ENCODE peak calls at places on chromosomes 4 and X, in five cellular contexts. P is GM12878, R is A549, O is endothelial cell of umbilical vein, S is K562. E is an unnamed sample.

GRCh38 chrX:19245711-19246269 is 97.9 kb upstream of the PDHA1 start:
- DNase-seq in P (no peak), R (no peak), O (no peak), S (no peak), E (no peak)

GRCh38 chr4:123941306-123941705 is 544.7 kb downstream of the SPRY1 start:
- DNase-seq in P (no peak), R (no peak), O (no peak), S (no peak), E (no peak)

GRCh38 chr4:52588771-52589591 is 70.1 kb downstream of the USP46 start:
- DNase-seq in P (no peak), R (no peak), O (peak), S (no peak), E (peak)

GRCh38 chr4:79684516-79684915 is 276.5 kb upstream of the GK2 start:
- DNase-seq in P (no peak), R (no peak), O (no peak), S (no peak), E (no peak)

GRCh38 chr4:151783867-151784266 is 23.1 kb upstream of the GATB start:
- DNase-seq in P (no peak), R (no peak), O (no peak), S (no peak), E (no peak)

GRCh38 chr4:55036405-55036804 is 89.0 kb downstream of the KDR start:
- DNase-seq in P (no peak), R (no peak), O (no peak), S (no peak), E (no peak)

GRCh38 chr4:1234296-1234695 is 14.6 kb downstream of the CTBP1 start:
- DNase-seq in P (no peak), R (no peak), O (peak), S (no peak), E (no peak)

GRCh38 chrX:16155586-16155985 is 11.7 kb upstream of the MAGEB17 start:
- DNase-seq in P (no peak), R (no peak), O (no peak), S (no peak), E (no peak)

GRCh38 chr4:95108883-95109421 is 351.2 kb downstream of the BMPR1B start:
- DNase-seq in P (no peak), R (no peak), O (peak), S (no peak), E (no peak)

GRCh38 chrX:8783100-8784098 is 17.8 kb downstream of the FAM9A start:
- DNase-seq in P (no peak), R (peak), O (peak), S (peak), E (peak)

GRCh38 chrX:29561417-29561816 is 653.9 kb upstream of the MAGEB2 start:
- DNase-seq in P (no peak), R (no peak), O (no peak), S (no peak), E (no peak)

GRCh38 chr4:14862881-14863280 is 139.4 kb upstream of the CPEB2 start:
- DNase-seq in P (no peak), R (no peak), O (no peak), S (peak), E (no peak)

GRCh38 chrX:70007946-70008345 is 41.8 kb downstream of the AWAT2 start:
- DNase-seq in P (no peak), R (no peak), O (no peak), S (no peak), E (no peak)

GRCh38 chr4:152776352-152776751 is 3.2 kb downstream of the TIGD4 start:
- DNase-seq in P (no peak), R (no peak), O (peak), S (no peak), E (no peak)

GRCh38 chrX:118049713-118050112 is 66.9 kb downstream of the KLHL13 start:
- DNase-seq in P (no peak), R (no peak), O (no peak), S (no peak), E (peak)

GRCh38 chr4:159238631-159239030 is 135.8 kb downstream of the RAPGEF2 start:
- DNase-seq in P (no peak), R (no peak), O (peak), S (no peak), E (no peak)

GRCh38 chrX:139776614-139777013 is 68.6 kb upstream of the MCF2 start:
- DNase-seq in P (no peak), R (no peak), O (no peak), S (no peak), E (no peak)

GRCh38 chrX:150475466-150475865 is 93.0 kb upstream of the MTM1 start:
- DNase-seq in P (no peak), R (no peak), O (no peak), S (no peak), E (peak)

GRCh38 chrX:151816914-151817313 is 82.4 kb downstream of the CNGA2 start:
- DNase-seq in P (no peak), R (no peak), O (no peak), S (no peak), E (no peak)

GRCh38 chrX:101415180-101416130 is 7.4 kb downstream of the HNRNPH2 start:
- DNase-seq in P (peak), R (peak), O (peak), S (peak), E (peak)

GRCh38 chr4:13302876-13303275 is 181.3 kb downstream of the RAB28 start:
- DNase-seq in P (no peak), R (no peak), O (no peak), S (no peak), E (no peak)

GRCh38 chrX:39492495-39493162 is 605.1 kb downstream of the BCOR start:
- DNase-seq in P (peak), R (no peak), O (no peak), S (peak), E (peak)

GRCh38 chrX:24100713-24101112 is 46.0 kb downstream of the EIF2S3 start:
- DNase-seq in P (no peak), R (no peak), O (peak), S (no peak), E (peak)

GRCh38 chrX:9466115-9466495 is 1.2 kb downstream of the TBL1X start:
- DNase-seq in P (no peak), R (peak), O (peak), S (no peak), E (peak)

GRCh38 chrX:68719904-68720614 is 72.6 kb downstream of the STARD8 start:
- DNase-seq in P (no peak), R (no peak), O (no peak), S (peak), E (peak)

GRCh38 chrX:136202889-136203288 is 48.3 kb downstream of the MAP7D3 start:
- DNase-seq in P (no peak), R (no peak), O (peak), S (no peak), E (no peak)

GRCh38 chr4:122604146-122604545 is 16.7 kb downstream of the IL21 start:
- DNase-seq in P (no peak), R (no peak), O (no peak), S (no peak), E (no peak)

GRCh38 chrX:17413228-17413627 is 38.2 kb downstream of the NHS start:
- DNase-seq in P (no peak), R (no peak), O (no peak), S (no peak), E (no peak)

GRCh38 chr4:42750091-42750490 is 93.2 kb upstream of the ATP8A1 start:
- DNase-seq in P (peak), R (no peak), O (peak), S (no peak), E (peak)

DNA sequence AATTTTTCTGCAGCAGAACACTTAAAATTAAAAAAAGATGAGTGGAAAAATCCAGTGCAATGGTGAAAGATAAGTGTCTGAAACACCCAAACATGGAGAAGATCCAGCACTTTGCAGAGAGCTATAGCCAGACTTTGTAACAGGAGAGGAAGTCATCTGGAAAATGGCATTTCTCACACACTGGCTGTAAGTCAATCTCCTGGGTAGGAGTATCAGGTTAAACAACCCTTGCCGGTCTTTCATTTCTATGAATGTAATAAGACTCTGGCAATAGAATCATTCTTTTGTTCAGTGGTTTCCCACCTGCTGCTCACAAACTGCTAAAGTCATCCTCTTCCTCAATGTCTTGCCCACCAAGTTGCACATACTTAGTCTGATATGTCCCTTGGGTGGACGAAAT is 93.9 kb upstream of the ATP8A1 start:
- DNase-seq in P (no peak), R (no peak), O (no peak), S (no peak), E (no peak)
- H3K4me3 ChIP-seq in P (no peak), R (no peak), O (no peak), S (no peak), E (no peak)

DNA sequence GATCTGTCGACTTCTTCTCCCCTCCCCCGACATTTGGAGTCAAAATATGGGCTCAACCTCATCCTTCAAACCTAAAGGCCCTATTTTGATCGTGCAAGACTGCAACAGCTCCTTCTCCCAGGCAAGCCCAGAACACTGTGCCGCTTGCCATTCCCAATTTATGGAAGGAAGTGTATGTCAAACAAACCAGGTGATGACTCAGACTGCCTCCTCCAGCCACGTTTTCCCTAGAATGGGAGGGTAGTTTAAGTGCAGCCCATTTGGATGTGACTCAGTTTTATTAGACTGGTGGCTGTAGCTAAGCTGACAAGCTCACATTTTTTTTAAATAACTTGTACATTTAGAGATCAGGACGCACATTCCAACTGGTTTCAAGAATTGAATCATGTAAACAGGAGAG is 570.4 kb upstream of the DIPK2B start:
- DNase-seq in P (no peak), R (peak), O (peak), S (peak), E (peak)
- TF ChIP-seq POLR2A in P (no peak), R (no peak), O (peak), S (no peak), E (no peak)

GRCh38 chr4:104986306-104986705 is 160.4 kb upstream of the TET2 start:
- DNase-seq in P (no peak), R (no peak), O (no peak), S (no peak), E (no peak)

GRCh38 chr4:104983615-104984179 is 163.0 kb upstream of the TET2 start:
- DNase-seq in P (no peak), R (no peak), O (no peak), S (no peak), E (peak)

DNA sequence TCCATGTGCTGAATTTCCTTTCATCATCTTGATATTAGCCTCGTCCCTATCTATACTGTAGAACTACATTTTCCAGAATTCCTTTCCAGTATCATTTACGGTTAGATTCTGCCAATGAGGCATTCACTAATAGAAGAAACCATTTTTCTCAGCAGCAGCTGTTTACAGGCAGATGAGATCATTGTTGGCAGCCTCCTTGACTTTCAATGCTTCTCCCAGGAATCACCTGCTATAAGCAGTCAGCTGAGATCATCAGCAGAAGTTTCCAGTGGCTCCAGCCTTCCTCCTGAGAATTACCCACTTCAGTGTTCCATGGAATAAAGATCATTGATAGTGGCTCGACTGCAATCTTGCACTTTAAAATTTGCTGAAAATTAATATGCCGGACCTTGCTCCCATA is 157.3 kb upstream of the TET2 start:
- DNase-seq in P (no peak), R (no peak), O (no peak), S (no peak), E (no peak)
- TF ChIP-seq MYC in P (no peak), R (no peak), O (no peak), S (no peak), E (no peak)

GRCh38 chrX:34655496-34656258 is 1.4 kb downstream of the TMEM47 start:
- DNase-seq in P (no peak), R (no peak), O (peak), S (no peak), E (no peak)
- H3K4me3 ChIP-seq in P (no peak), R (peak), O (peak), S (no peak), E (no peak)

DNA sequence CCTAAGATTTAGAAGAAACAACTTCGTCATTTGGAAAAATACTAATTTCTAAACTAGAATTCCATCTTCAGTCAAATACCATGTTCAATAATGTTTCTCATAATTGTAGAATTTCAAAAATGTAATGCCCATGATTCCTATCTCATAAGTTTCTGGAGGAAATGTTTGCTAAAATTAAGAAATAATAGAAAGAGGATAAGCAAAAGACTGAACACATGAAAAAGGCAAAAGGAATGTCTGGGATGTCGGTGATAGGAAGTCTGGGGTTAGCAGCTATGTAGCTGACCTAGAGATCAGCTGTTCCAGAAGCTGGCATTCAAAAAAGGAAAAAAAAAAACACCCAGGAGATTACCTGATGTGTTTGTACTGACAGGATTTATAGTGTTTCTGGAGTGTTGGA is 18.9 kb upstream of the PCDH10 start:
- DNase-seq in P (no peak), R (no peak), O (peak), S (no peak), E (no peak)
- TF ChIP-seq POLR2A in P (no peak), R (no peak), O (no peak), S (no peak), E (no peak)

E was measured in NB4.